ENCODE peak calls at places on chromosomes 12 and 14, in seven cellular contexts. P, E, D, Q, J, H and S are unnamed samples.
A peak's percentile ranks its signal among the peaks of the same experiment; 100 is the strongest.

GRCh38 chr14:36021926-36022325 is 154.6 kb downstream of the PTCSC3 start:
- DNase-seq in D (no peak), E (no peak), J (no peak), P (no peak), H (no peak), Q (no peak), S (no peak)

GRCh38 chr12:11814362-11814761 is 164.9 kb downstream of the ETV6 start:
- DNase-seq in D (no peak), P (no peak), H (no peak), E (no peak), Q (peak; percentile 54), J (no peak), S (no peak)

GRCh38 chr12:77845831-77846230 is 15.1 kb downstream of the NAV3 start:
- DNase-seq in P (no peak), H (no peak), D (no peak), E (no peak), Q (peak; percentile 86), J (no peak), S (no peak)

GRCh38 chr12:48029811-48030650 is 25.8 kb upstream of the COL2A1 start:
- DNase-seq in P (no peak), E (no peak), J (no peak), D (peak; percentile 30), Q (no peak), H (no peak), S (peak; percentile 44)

GRCh38 chr12:6987956-6988573 is 17.4 kb downstream of the EMG1 start:
- DNase-seq in Q (no peak), D (no peak), H (no peak), J (no peak), P (peak; percentile 92), E (no peak), S (no peak)

GRCh38 chr12:132396657-132397056 is 67.3 kb upstream of the GALNT9 start:
- DNase-seq in Q (no peak), E (no peak), H (no peak), P (no peak), J (no peak), D (no peak), S (no peak)

GRCh38 chr12:99611590-99611989 is 36.0 kb upstream of the GARIN6 start:
- DNase-seq in J (no peak), P (no peak), Q (no peak), D (no peak), H (no peak), E (no peak), S (no peak)

GRCh38 chr12:16003460-16003859 is 92.3 kb downstream of the DERA start:
- DNase-seq in D (no peak), J (no peak), P (peak; percentile 32), Q (no peak), H (no peak), E (no peak), S (no peak)

GRCh38 chr12:49945394-49946080 is 5.0 kb upstream of the AQP2 start:
- DNase-seq in P (peak; percentile 75), D (peak; percentile 93), J (peak; percentile 97), E (peak; percentile 73), H (peak; percentile 85), Q (peak; percentile 84), S (peak; percentile 95)

GRCh38 chr12:6333566-6333965 is 8.3 kb downstream of the TNFRSF1A start:
- DNase-seq in J (no peak), H (no peak), Q (no peak), E (no peak), D (no peak), P (no peak), S (no peak)

GRCh38 chr12:127430401-127430800 is 836.6 kb upstream of the TMEM132C start:
- DNase-seq in J (no peak), H (no peak), Q (no peak), E (no peak), D (no peak), P (no peak), S (no peak)

GRCh38 chr12:24839268-24839791 is 109.6 kb downstream of the BCAT1 start:
- DNase-seq in E (no peak), J (no peak), H (no peak), Q (no peak), P (no peak), D (no peak), S (no peak)

GRCh38 chr12:97910559-97910958 is 448.0 kb downstream of the RMST start:
- DNase-seq in E (no peak), H (no peak), P (no peak), J (no peak), Q (no peak), D (no peak), S (no peak)

GRCh38 chr12:23139026-23139425 is 514.1 kb downstream of the ETNK1 start:
- DNase-seq in Q (no peak), P (no peak), J (no peak), E (no peak), D (no peak), H (no peak), S (no peak)

GRCh38 chr14:20469890-20470858 is 968 bp downstream of the PNP start:
- DNase-seq in J (peak; percentile 64), E (no peak), P (peak; percentile 42), H (peak; percentile 49), Q (peak; percentile 90), D (peak; percentile 11), S (peak; percentile 42)

GRCh38 chr12:68521848-68522502 is 88.7 kb upstream of the RAP1B start:
- DNase-seq in E (no peak), D (no peak), H (no peak), Q (no peak), J (no peak), P (no peak), S (no peak)

GRCh38 chr14:26811756-26812305 is 214.0 kb upstream of the NOVA1 start:
- DNase-seq in J (no peak), Q (no peak), P (no peak), H (no peak), E (no peak), D (no peak), S (no peak)

GRCh38 chr14:105491366-105492006 is 440 bp downstream of the TEDC1 start:
- DNase-seq in E (no peak), J (peak; percentile 81), Q (peak; percentile 77), P (peak; percentile 42), D (peak; percentile 90), H (peak; percentile 67), S (peak; percentile 98)

DNA sequence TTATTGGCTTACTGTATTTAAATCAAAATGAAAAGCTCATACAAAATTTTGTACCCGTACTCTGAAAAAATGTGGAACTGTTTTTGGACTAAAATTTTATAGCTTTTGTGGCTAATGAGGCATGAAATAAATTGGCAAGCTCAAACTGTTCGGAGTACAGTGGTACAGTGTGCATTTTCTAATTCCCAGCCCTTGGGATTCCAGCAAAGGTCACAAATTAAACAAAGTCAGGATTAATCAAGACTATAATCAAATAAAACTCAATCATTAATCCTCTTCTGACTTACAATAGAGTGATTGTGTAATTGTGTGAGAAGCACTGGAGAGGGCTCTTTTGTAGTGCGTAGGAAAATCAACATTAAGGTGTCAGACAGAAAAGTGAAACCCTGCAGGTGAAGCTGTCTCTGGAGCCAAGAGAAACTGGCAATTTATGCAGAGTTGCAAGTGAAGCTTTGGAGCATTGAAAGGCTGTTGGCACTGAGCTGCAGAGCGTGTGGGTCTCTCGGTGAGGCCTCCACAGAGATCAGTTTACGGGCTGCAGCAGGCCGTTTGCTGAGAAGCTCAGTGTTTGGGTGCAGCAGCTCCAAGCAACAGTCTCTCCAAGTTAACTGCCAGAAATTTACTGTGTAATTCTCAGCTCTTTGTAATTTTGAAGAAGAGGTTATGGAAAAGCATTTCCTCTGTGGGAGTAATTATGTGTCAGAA is 275.9 kb downstream of the FBXL14 start:
- DNase-seq in D (no peak), J (no peak), Q (peak; percentile 62), E (peak; percentile 26), P (peak; percentile 43), H (no peak), S (peak; percentile 56)
- H3K4me3 ChIP-seq in D (no peak overlapping the region), J (no peak overlapping the region), Q (peak overlapping the region; percentile 53), E (no peak overlapping the region), P (no peak overlapping the region), H (no peak overlapping the region), S (no peak overlapping the region)

GRCh38 chr12:79522657-79523386 is 167.9 kb downstream of the PAWR start:
- DNase-seq in P (no peak), H (no peak), D (no peak), Q (no peak), E (no peak), J (no peak), S (no peak)
- H3K4me3 ChIP-seq in P (no peak overlapping the region), H (no peak overlapping the region), D (no peak overlapping the region), Q (no peak overlapping the region), E (no peak overlapping the region), J (peak overlapping the region; percentile 2), S (no peak overlapping the region)

GRCh38 chr14:55028066-55028465 is 1.0 kb downstream of the SOCS4 start:
- DNase-seq in H (no peak), Q (peak; percentile 29), J (no peak), D (no peak), E (no peak), P (no peak), S (no peak)

GRCh38 chr14:55026793-55027560 is at the start of the genes SOCS4 and WDHD1:
- DNase-seq in E (peak; percentile 90), D (peak; percentile 96), H (peak; percentile 96), P (peak; percentile 95), Q (peak; percentile 99), J (peak; percentile 98), S (peak; percentile 93)

GRCh38 chr14:55026441-55026792 is 482 bp downstream of the WDHD1 start:
- DNase-seq in H (no peak), D (no peak), E (no peak), Q (peak; percentile 43), J (no peak), P (no peak), S (no peak)

GRCh38 chr14:55025948-55026347 is 951 bp downstream of the WDHD1 start:
- DNase-seq in D (no peak), E (no peak), J (no peak), H (no peak), P (no peak), Q (no peak), S (no peak)

DNA sequence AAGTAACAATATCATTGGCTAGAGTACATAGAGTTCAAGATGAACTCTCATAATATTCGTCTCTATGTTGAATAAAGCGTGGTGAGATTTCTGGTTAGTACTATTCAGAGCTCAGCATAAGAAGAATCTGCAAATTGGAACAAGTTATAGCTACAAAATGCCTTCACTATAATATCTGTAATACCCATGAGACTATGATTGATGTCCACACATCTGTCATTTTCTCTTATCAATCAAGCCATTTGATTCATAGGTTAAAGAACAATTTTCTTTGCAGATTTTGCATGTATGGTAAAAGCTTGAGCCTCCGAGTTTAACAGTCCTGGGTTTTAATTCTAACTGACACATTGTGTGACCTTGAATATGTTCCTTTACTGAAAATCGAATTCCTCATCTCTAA is 1.4 kb downstream of the SOCS4 start:
- DNase-seq in E (no peak), J (no peak), D (no peak), H (no peak), Q (no peak), P (no peak), S (no peak)
- H3K4me3 ChIP-seq in E (peak overlapping the region; percentile 71), J (peak overlapping the region; percentile 96), D (peak overlapping the region; percentile 97), H (peak overlapping the region; percentile 58), Q (peak overlapping the region; percentile 75), P (no peak overlapping the region), S (peak overlapping the region; percentile 88)

DNA sequence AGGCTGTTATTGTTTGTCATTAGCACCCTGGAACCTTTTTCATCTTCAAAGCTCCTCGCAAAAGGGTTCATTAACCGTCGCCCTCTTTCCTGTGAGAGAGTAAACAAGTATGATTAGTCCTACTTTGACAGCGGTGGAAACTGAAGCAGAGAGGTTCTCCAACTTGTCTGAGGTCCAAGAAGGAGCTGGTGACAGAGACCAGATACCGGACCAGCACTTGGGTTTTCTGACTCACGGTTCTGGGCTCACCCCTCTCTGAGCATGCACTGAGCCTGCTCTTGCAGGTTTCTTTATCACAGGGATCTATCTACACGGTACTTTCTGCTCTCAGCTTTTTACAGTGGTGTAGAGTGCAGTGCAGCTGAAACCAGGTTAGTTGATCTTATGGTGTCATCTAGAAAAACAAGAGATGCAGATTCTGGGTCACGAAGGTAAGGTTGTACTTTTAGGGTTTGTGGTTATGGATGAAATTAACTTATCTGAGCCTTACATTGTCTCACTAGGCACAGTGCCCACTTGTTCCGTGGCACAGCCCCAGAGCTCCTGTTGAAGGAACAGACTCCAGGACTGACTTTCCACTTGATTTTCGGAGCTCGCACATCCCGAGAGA is 62.1 kb downstream of the PPP2R5C start:
- DNase-seq in Q (no peak), P (no peak), J (no peak), H (no peak), D (no peak), E (no peak), S (no peak)
- H3K4me3 ChIP-seq in Q (no peak overlapping the region), P (no peak overlapping the region), J (no peak overlapping the region), H (peak overlapping the region; percentile 29), D (no peak overlapping the region), E (no peak overlapping the region), S (no peak overlapping the region)